ENCODE peak calls at places on chromosomes 5 and 9, in seven cellular contexts. One of them, this sample, is unnamed.
A peak's percentile ranks its signal among the peaks of the same experiment; 100 is the strongest.

GRCh38 chr5:173645437-173645807 is 29.0 kb upstream of the BOD1 start:
- DNase-seq in stimulated activated CD8-positive, alpha-beta memory T cell treated with anti-CD3 and anti-CD28 coated beads, Interleukin-4, amount 100 ng/mL, for 4 hours: no peak
- DNase-seq in GF-D8: no peak
- DNase-seq in LoVo: no peak
- DNase-seq in KG1: no peak
- DNase-seq in CD4-positive, alpha-beta T cell: no peak
- DNase-seq in OCI-LY7: no peak
- DNase-seq in this sample: no peak

GRCh38 chr5:102152906-102153787 is 142.9 kb downstream of the SLCO4C1 start:
- DNase-seq in LoVo: peak; percentile 34
- DNase-seq in OCI-LY7: peak; percentile 11
- DNase-seq in GF-D8: no peak
- DNase-seq in CD4-positive, alpha-beta T cell: no peak
- DNase-seq in stimulated activated CD8-positive, alpha-beta memory T cell treated with anti-CD3 and anti-CD28 coated beads, Interleukin-4, amount 100 ng/mL, for 4 hours: no peak
- DNase-seq in KG1: peak; percentile 4
- DNase-seq in this sample: peak; percentile 58

GRCh38 chr9:135087899-135088347 is 455 bp downstream of the OLFM1 start:
- DNase-seq in OCI-LY7: no peak
- DNase-seq in KG1: no peak
- DNase-seq in CD4-positive, alpha-beta T cell: no peak
- DNase-seq in stimulated activated CD8-positive, alpha-beta memory T cell treated with anti-CD3 and anti-CD28 coated beads, Interleukin-4, amount 100 ng/mL, for 4 hours: no peak
- DNase-seq in GF-D8: no peak
- DNase-seq in LoVo: no peak
- DNase-seq in this sample: no peak

GRCh38 chr5:132962429-132962928 is 955 bp downstream of the AFF4 start:
- DNase-seq in CD4-positive, alpha-beta T cell: no peak
- DNase-seq in LoVo: peak; percentile 58
- DNase-seq in OCI-LY7: peak; percentile 56
- DNase-seq in KG1: no peak
- DNase-seq in stimulated activated CD8-positive, alpha-beta memory T cell treated with anti-CD3 and anti-CD28 coated beads, Interleukin-4, amount 100 ng/mL, for 4 hours: no peak
- DNase-seq in GF-D8: no peak
- DNase-seq in this sample: peak; percentile 79

GRCh38 chr9:134709512-134710270 is 68.1 kb downstream of the COL5A1 start:
- DNase-seq in KG1: no peak
- DNase-seq in OCI-LY7: no peak
- DNase-seq in stimulated activated CD8-positive, alpha-beta memory T cell treated with anti-CD3 and anti-CD28 coated beads, Interleukin-4, amount 100 ng/mL, for 4 hours: no peak
- DNase-seq in LoVo: no peak
- DNase-seq in CD4-positive, alpha-beta T cell: no peak
- DNase-seq in GF-D8: no peak
- DNase-seq in this sample: no peak

GRCh38 chr5:173884402-173885053 is 3.6 kb upstream of the CPEB4 start:
- DNase-seq in OCI-LY7: peak; percentile 52
- DNase-seq in LoVo: peak; percentile 73
- DNase-seq in GF-D8: no peak
- DNase-seq in CD4-positive, alpha-beta T cell: peak; percentile 17
- DNase-seq in stimulated activated CD8-positive, alpha-beta memory T cell treated with anti-CD3 and anti-CD28 coated beads, Interleukin-4, amount 100 ng/mL, for 4 hours: peak; percentile 19
- DNase-seq in KG1: no peak
- DNase-seq in this sample: no peak

GRCh38 chr5:133240425-133241091 is 188.7 kb downstream of the HSPA4 start:
- DNase-seq in OCI-LY7: no peak
- DNase-seq in LoVo: peak; percentile 96
- DNase-seq in CD4-positive, alpha-beta T cell: no peak
- DNase-seq in KG1: no peak
- DNase-seq in stimulated activated CD8-positive, alpha-beta memory T cell treated with anti-CD3 and anti-CD28 coated beads, Interleukin-4, amount 100 ng/mL, for 4 hours: no peak
- DNase-seq in GF-D8: no peak
- DNase-seq in this sample: peak; percentile 97

GRCh38 chr5:54909911-54910870 is 75.2 kb downstream of the ESM1 start:
- DNase-seq in GF-D8: no peak
- DNase-seq in LoVo: no peak
- DNase-seq in stimulated activated CD8-positive, alpha-beta memory T cell treated with anti-CD3 and anti-CD28 coated beads, Interleukin-4, amount 100 ng/mL, for 4 hours: no peak
- DNase-seq in CD4-positive, alpha-beta T cell: no peak
- DNase-seq in KG1: no peak
- DNase-seq in OCI-LY7: no peak
- DNase-seq in this sample: no peak

GRCh38 chr5:159338143-159338542 is 7.9 kb upstream of the IL12B start:
- DNase-seq in OCI-LY7: no peak
- DNase-seq in CD4-positive, alpha-beta T cell: no peak
- DNase-seq in stimulated activated CD8-positive, alpha-beta memory T cell treated with anti-CD3 and anti-CD28 coated beads, Interleukin-4, amount 100 ng/mL, for 4 hours: no peak
- DNase-seq in GF-D8: no peak
- DNase-seq in KG1: no peak
- DNase-seq in LoVo: no peak
- DNase-seq in this sample: no peak

GRCh38 chr9:121556580-121556979 is 56.9 kb upstream of the GGTA1 start:
- DNase-seq in GF-D8: no peak
- DNase-seq in OCI-LY7: no peak
- DNase-seq in LoVo: no peak
- DNase-seq in CD4-positive, alpha-beta T cell: no peak
- DNase-seq in KG1: no peak
- DNase-seq in stimulated activated CD8-positive, alpha-beta memory T cell treated with anti-CD3 and anti-CD28 coated beads, Interleukin-4, amount 100 ng/mL, for 4 hours: no peak
- DNase-seq in this sample: peak; percentile 42

GRCh38 chr5:32320576-32320975 is 7.8 kb upstream of the MTMR12 start:
- DNase-seq in KG1: no peak
- DNase-seq in CD4-positive, alpha-beta T cell: no peak
- DNase-seq in GF-D8: no peak
- DNase-seq in LoVo: no peak
- DNase-seq in OCI-LY7: no peak
- DNase-seq in stimulated activated CD8-positive, alpha-beta memory T cell treated with anti-CD3 and anti-CD28 coated beads, Interleukin-4, amount 100 ng/mL, for 4 hours: no peak
- DNase-seq in this sample: no peak

GRCh38 chr9:110197330-110198187 is 10.4 kb downstream of the C9orf152 start:
- DNase-seq in stimulated activated CD8-positive, alpha-beta memory T cell treated with anti-CD3 and anti-CD28 coated beads, Interleukin-4, amount 100 ng/mL, for 4 hours: no peak
- DNase-seq in CD4-positive, alpha-beta T cell: no peak
- DNase-seq in GF-D8: no peak
- DNase-seq in LoVo: no peak
- DNase-seq in OCI-LY7: no peak
- DNase-seq in KG1: no peak
- DNase-seq in this sample: no peak

GRCh38 chr5:127337876-127338275 is 47.3 kb downstream of the MEGF10 start:
- DNase-seq in KG1: no peak
- DNase-seq in LoVo: no peak
- DNase-seq in stimulated activated CD8-positive, alpha-beta memory T cell treated with anti-CD3 and anti-CD28 coated beads, Interleukin-4, amount 100 ng/mL, for 4 hours: no peak
- DNase-seq in CD4-positive, alpha-beta T cell: no peak
- DNase-seq in GF-D8: no peak
- DNase-seq in OCI-LY7: no peak
- DNase-seq in this sample: no peak

GRCh38 chr5:73863911-73864310 is 237.9 kb downstream of the ARHGEF28 start:
- DNase-seq in CD4-positive, alpha-beta T cell: no peak
- DNase-seq in OCI-LY7: no peak
- DNase-seq in LoVo: no peak
- DNase-seq in stimulated activated CD8-positive, alpha-beta memory T cell treated with anti-CD3 and anti-CD28 coated beads, Interleukin-4, amount 100 ng/mL, for 4 hours: no peak
- DNase-seq in GF-D8: no peak
- DNase-seq in KG1: no peak
- DNase-seq in this sample: no peak

GRCh38 chr5:59390074-59390659 is 503.4 kb downstream of the PDE4D start:
- DNase-seq in CD4-positive, alpha-beta T cell: no peak
- DNase-seq in stimulated activated CD8-positive, alpha-beta memory T cell treated with anti-CD3 and anti-CD28 coated beads, Interleukin-4, amount 100 ng/mL, for 4 hours: no peak
- DNase-seq in OCI-LY7: peak; percentile 50
- DNase-seq in KG1: no peak
- DNase-seq in LoVo: peak; percentile 58
- DNase-seq in GF-D8: no peak
- DNase-seq in this sample: peak; percentile 30

GRCh38 chr5:88045931-88046461 is 222.6 kb downstream of the TMEM161B start:
- DNase-seq in stimulated activated CD8-positive, alpha-beta memory T cell treated with anti-CD3 and anti-CD28 coated beads, Interleukin-4, amount 100 ng/mL, for 4 hours: no peak
- DNase-seq in GF-D8: no peak
- DNase-seq in KG1: no peak
- DNase-seq in OCI-LY7: no peak
- DNase-seq in CD4-positive, alpha-beta T cell: no peak
- DNase-seq in LoVo: no peak
- DNase-seq in this sample: no peak

GRCh38 chr5:30438785-30439184 is 754.7 kb upstream of the CDH6 start:
- DNase-seq in OCI-LY7: no peak
- DNase-seq in KG1: no peak
- DNase-seq in CD4-positive, alpha-beta T cell: no peak
- DNase-seq in LoVo: no peak
- DNase-seq in stimulated activated CD8-positive, alpha-beta memory T cell treated with anti-CD3 and anti-CD28 coated beads, Interleukin-4, amount 100 ng/mL, for 4 hours: no peak
- DNase-seq in GF-D8: no peak
- DNase-seq in this sample: no peak

GRCh38 chr5:53438486-53439472 is 41.6 kb upstream of the FST start:
- DNase-seq in CD4-positive, alpha-beta T cell: no peak
- DNase-seq in LoVo: no peak
- DNase-seq in OCI-LY7: no peak
- DNase-seq in GF-D8: no peak
- DNase-seq in KG1: no peak
- DNase-seq in stimulated activated CD8-positive, alpha-beta memory T cell treated with anti-CD3 and anti-CD28 coated beads, Interleukin-4, amount 100 ng/mL, for 4 hours: no peak
- DNase-seq in this sample: no peak

GRCh38 chr9:6106576-6107339 is 91.3 kb upstream of the RANBP6 start:
- DNase-seq in stimulated activated CD8-positive, alpha-beta memory T cell treated with anti-CD3 and anti-CD28 coated beads, Interleukin-4, amount 100 ng/mL, for 4 hours: no peak
- DNase-seq in LoVo: peak; percentile 35
- DNase-seq in KG1: peak; percentile 2
- DNase-seq in CD4-positive, alpha-beta T cell: no peak
- DNase-seq in OCI-LY7: peak; percentile 5
- DNase-seq in GF-D8: no peak
- DNase-seq in this sample: peak; percentile 47

This sample was measured in RKO.